ENCODE peak calls at places on chromosomes 6 and 20, in nine cellular contexts. One of them, this sample, is unnamed.

GRCh38 chr6:149064026-149065017 is 253.2 kb upstream of the TAB2 start:
- DNase-seq in cardiac muscle cell: no peak
- DNase-seq in HL-60: no peak
- DNase-seq in AG10803: peak; percentile 5
- DNase-seq in A549: no peak
- DNase-seq in AG04450: no peak
- DNase-seq in heart right ventricle: no peak
- DNase-seq in BE2C: no peak
- DNase-seq in uterus: no peak
- DNase-seq in this sample: no peak

GRCh38 chr6:54307412-54308036 is 717 bp upstream of the TINAG start:
- DNase-seq in HL-60: no peak
- DNase-seq in heart right ventricle: no peak
- DNase-seq in uterus: no peak
- DNase-seq in AG04450: no peak
- DNase-seq in cardiac muscle cell: no peak
- DNase-seq in A549: peak; percentile 10
- DNase-seq in BE2C: no peak
- DNase-seq in AG10803: no peak
- DNase-seq in this sample: no peak

GRCh38 chr6:157964139-157964538 is 17.5 kb upstream of the SYNJ2 start:
- DNase-seq in AG10803: no peak
- DNase-seq in cardiac muscle cell: no peak
- DNase-seq in HL-60: no peak
- DNase-seq in AG04450: no peak
- DNase-seq in uterus: no peak
- DNase-seq in A549: no peak
- DNase-seq in heart right ventricle: no peak
- DNase-seq in BE2C: no peak
- DNase-seq in this sample: no peak

GRCh38 chr6:130853555-130854183 is 26.5 kb downstream of the SMLR1 start:
- DNase-seq in uterus: no peak
- DNase-seq in HL-60: no peak
- DNase-seq in AG10803: peak; percentile 62
- DNase-seq in BE2C: no peak
- DNase-seq in cardiac muscle cell: no peak
- DNase-seq in AG04450: no peak
- DNase-seq in A549: no peak
- DNase-seq in heart right ventricle: no peak
- DNase-seq in this sample: no peak

GRCh38 chr6:125363360-125364121 is 61.8 kb upstream of the HDDC2 start:
- DNase-seq in AG10803: peak; percentile 3
- DNase-seq in uterus: peak; percentile 35
- DNase-seq in A549: no peak
- DNase-seq in BE2C: peak; percentile 65
- DNase-seq in cardiac muscle cell: peak; percentile 84
- DNase-seq in heart right ventricle: peak; percentile 86
- DNase-seq in AG04450: no peak
- DNase-seq in HL-60: no peak
- DNase-seq in this sample: no peak

GRCh38 chr20:51156796-51157119 is 133.9 kb upstream of the KCNG1 start:
- DNase-seq in heart right ventricle: no peak
- DNase-seq in uterus: no peak
- DNase-seq in A549: no peak
- DNase-seq in AG10803: peak; percentile 5
- DNase-seq in BE2C: no peak
- DNase-seq in HL-60: no peak
- DNase-seq in cardiac muscle cell: no peak
- DNase-seq in AG04450: no peak
- DNase-seq in this sample: no peak

GRCh38 chr6:27281569-27281968 is 30.5 kb downstream of the POM121L2 start:
- DNase-seq in AG04450: no peak
- DNase-seq in HL-60: no peak
- DNase-seq in AG10803: no peak
- DNase-seq in cardiac muscle cell: no peak
- DNase-seq in BE2C: no peak
- DNase-seq in heart right ventricle: no peak
- DNase-seq in A549: no peak
- DNase-seq in uterus: no peak
- DNase-seq in this sample: no peak

GRCh38 chr20:19995220-19995863 is 21.8 kb upstream of the NAA20 start:
- DNase-seq in BE2C: peak; percentile 28
- DNase-seq in AG10803: peak; percentile 71
- DNase-seq in uterus: peak; percentile 55
- DNase-seq in cardiac muscle cell: peak; percentile 76
- DNase-seq in AG04450: no peak
- DNase-seq in heart right ventricle: peak; percentile 47
- DNase-seq in HL-60: peak; percentile 41
- DNase-seq in A549: peak; percentile 55
- DNase-seq in this sample: peak; percentile 47

GRCh38 chr6:35562060-35562459 is 49.4 kb upstream of the TULP1 start:
- DNase-seq in uterus: no peak
- DNase-seq in AG04450: no peak
- DNase-seq in heart right ventricle: peak; percentile 15
- DNase-seq in HL-60: no peak
- DNase-seq in cardiac muscle cell: no peak
- DNase-seq in AG10803: no peak
- DNase-seq in BE2C: peak; percentile 53
- DNase-seq in A549: no peak
- DNase-seq in this sample: no peak

GRCh38 chr20:48750941-48751620 is 76.7 kb downstream of the PREX1 start:
- DNase-seq in HL-60: peak; percentile 93
- DNase-seq in uterus: peak; percentile 31
- DNase-seq in A549: no peak
- DNase-seq in heart right ventricle: peak; percentile 73
- DNase-seq in AG04450: no peak
- DNase-seq in AG10803: no peak
- DNase-seq in BE2C: no peak
- DNase-seq in cardiac muscle cell: peak; percentile 69
- DNase-seq in this sample: peak; percentile 73

GRCh38 chr6:125945378-125946141 is 11.0 kb upstream of the HINT3 start:
- DNase-seq in BE2C: no peak
- DNase-seq in HL-60: no peak
- DNase-seq in A549: no peak
- DNase-seq in heart right ventricle: no peak
- DNase-seq in AG10803: no peak
- DNase-seq in AG04450: no peak
- DNase-seq in cardiac muscle cell: peak; percentile 75
- DNase-seq in uterus: no peak
- DNase-seq in this sample: no peak

GRCh38 chr6:139521338-139521737 is 146.9 kb upstream of the CITED2 start:
- DNase-seq in BE2C: no peak
- DNase-seq in cardiac muscle cell: no peak
- DNase-seq in uterus: no peak
- DNase-seq in A549: no peak
- DNase-seq in AG04450: no peak
- DNase-seq in heart right ventricle: no peak
- DNase-seq in HL-60: no peak
- DNase-seq in AG10803: no peak
- DNase-seq in this sample: no peak

GRCh38 chr6:75204222-75204958 is 1.5 kb downstream of the COL12A1 start:
- DNase-seq in HL-60: peak; percentile 39
- DNase-seq in AG10803: peak; percentile 90
- DNase-seq in heart right ventricle: peak; percentile 86
- DNase-seq in BE2C: peak; percentile 65
- DNase-seq in AG04450: peak; percentile 88
- DNase-seq in uterus: peak; percentile 90
- DNase-seq in cardiac muscle cell: peak; percentile 97
- DNase-seq in A549: peak; percentile 67
- DNase-seq in this sample: peak; percentile 34

GRCh38 chr6:98498891-98499290 is 335.5 kb upstream of the POU3F2 start:
- DNase-seq in heart right ventricle: no peak
- DNase-seq in BE2C: no peak
- DNase-seq in A549: no peak
- DNase-seq in uterus: no peak
- DNase-seq in AG10803: no peak
- DNase-seq in cardiac muscle cell: no peak
- DNase-seq in AG04450: no peak
- DNase-seq in HL-60: no peak
- DNase-seq in this sample: no peak

GRCh38 chr6:91731939-91732338 is 1145.1 kb upstream of the MAP3K7 start:
- DNase-seq in uterus: no peak
- DNase-seq in AG04450: no peak
- DNase-seq in heart right ventricle: no peak
- DNase-seq in BE2C: no peak
- DNase-seq in cardiac muscle cell: no peak
- DNase-seq in HL-60: no peak
- DNase-seq in AG10803: no peak
- DNase-seq in A549: no peak
- DNase-seq in this sample: no peak
- H3K4me3 ChIP-seq in uterus: no peak overlapping the region
- H3K4me3 ChIP-seq in AG04450: no peak overlapping the region
- H3K4me3 ChIP-seq in heart right ventricle: no peak overlapping the region
- H3K4me3 ChIP-seq in BE2C: no peak overlapping the region
- H3K4me3 ChIP-seq in cardiac muscle cell: no peak overlapping the region
- H3K4me3 ChIP-seq in HL-60: no peak overlapping the region
- H3K4me3 ChIP-seq in AG10803: no peak overlapping the region
- H3K4me3 ChIP-seq in A549: no peak overlapping the region
- H3K4me3 ChIP-seq in this sample: no peak overlapping the region

DNA sequence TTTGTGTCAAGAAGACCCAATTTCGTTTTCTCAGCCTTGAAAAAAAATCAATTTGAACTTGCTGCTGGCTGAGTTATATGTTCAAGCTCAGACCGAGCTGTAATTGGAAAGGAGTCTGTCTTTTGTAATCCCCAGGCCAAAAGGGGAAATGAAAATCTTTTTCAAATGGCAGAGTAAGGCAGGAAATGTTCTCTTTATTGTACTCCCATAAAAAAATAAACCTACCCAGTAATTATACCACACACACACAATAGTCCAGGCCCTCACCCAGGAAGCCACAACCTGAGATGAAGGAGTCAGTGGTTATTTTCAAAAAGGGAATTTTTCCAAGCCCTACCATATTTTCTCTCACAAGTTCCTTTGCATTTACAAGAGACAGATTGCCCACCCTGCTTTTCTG is 45.3 kb downstream of the CLIC5 start:
- DNase-seq in A549: no peak
- DNase-seq in AG04450: no peak
- DNase-seq in heart right ventricle: no peak
- DNase-seq in cardiac muscle cell: no peak
- DNase-seq in BE2C: no peak
- DNase-seq in HL-60: no peak
- DNase-seq in uterus: no peak
- DNase-seq in AG10803: no peak
- DNase-seq in this sample: no peak
- H3K4me3 ChIP-seq in A549: no peak overlapping the region
- H3K4me3 ChIP-seq in AG04450: no peak overlapping the region
- H3K4me3 ChIP-seq in heart right ventricle: peak overlapping the region; percentile 10
- H3K4me3 ChIP-seq in cardiac muscle cell: no peak overlapping the region
- H3K4me3 ChIP-seq in BE2C: no peak overlapping the region
- H3K4me3 ChIP-seq in HL-60: no peak overlapping the region
- H3K4me3 ChIP-seq in uterus: no peak overlapping the region
- H3K4me3 ChIP-seq in AG10803: no peak overlapping the region
- H3K4me3 ChIP-seq in this sample: no peak overlapping the region

DNA sequence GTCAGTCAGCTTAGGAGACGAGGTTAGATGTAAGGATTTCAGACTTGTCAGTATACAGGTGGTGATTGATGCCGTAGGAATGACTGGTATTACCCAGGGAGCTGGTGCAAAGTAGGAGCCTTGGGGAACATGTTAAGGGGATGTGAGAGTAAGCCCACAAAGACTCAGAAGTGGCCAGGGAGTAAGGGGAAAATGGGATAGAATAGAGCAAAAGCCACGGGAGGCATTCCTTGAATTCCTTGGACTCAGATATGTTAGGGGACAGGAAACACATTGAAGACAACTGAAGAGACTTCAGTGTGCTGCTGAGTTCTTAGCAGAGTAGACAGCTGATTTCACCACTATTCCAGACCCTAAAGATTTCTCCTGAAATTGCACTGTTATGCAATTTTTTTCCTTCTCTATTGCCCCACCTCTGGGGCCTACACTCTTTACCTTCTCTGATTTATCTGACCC is 1.2 kb upstream of the ACAT2 start:
- DNase-seq in HL-60: no peak
- DNase-seq in AG04450: peak; percentile 30
- DNase-seq in BE2C: no peak
- DNase-seq in cardiac muscle cell: peak; percentile 85
- DNase-seq in heart right ventricle: no peak
- DNase-seq in AG10803: peak; percentile 86
- DNase-seq in A549: no peak
- DNase-seq in uterus: no peak
- DNase-seq in this sample: no peak
- H3K4me3 ChIP-seq in HL-60: peak overlapping the region; percentile 94
- H3K4me3 ChIP-seq in AG04450: no peak overlapping the region
- H3K4me3 ChIP-seq in BE2C: peak overlapping the region; percentile 90
- H3K4me3 ChIP-seq in cardiac muscle cell: peak overlapping the region; percentile 45
- H3K4me3 ChIP-seq in heart right ventricle: peak overlapping the region; percentile 100
- H3K4me3 ChIP-seq in AG10803: peak overlapping the region; percentile 67
- H3K4me3 ChIP-seq in A549: peak overlapping the region; percentile 68
- H3K4me3 ChIP-seq in uterus: no peak overlapping the region
- H3K4me3 ChIP-seq in this sample: no peak overlapping the region

DNA sequence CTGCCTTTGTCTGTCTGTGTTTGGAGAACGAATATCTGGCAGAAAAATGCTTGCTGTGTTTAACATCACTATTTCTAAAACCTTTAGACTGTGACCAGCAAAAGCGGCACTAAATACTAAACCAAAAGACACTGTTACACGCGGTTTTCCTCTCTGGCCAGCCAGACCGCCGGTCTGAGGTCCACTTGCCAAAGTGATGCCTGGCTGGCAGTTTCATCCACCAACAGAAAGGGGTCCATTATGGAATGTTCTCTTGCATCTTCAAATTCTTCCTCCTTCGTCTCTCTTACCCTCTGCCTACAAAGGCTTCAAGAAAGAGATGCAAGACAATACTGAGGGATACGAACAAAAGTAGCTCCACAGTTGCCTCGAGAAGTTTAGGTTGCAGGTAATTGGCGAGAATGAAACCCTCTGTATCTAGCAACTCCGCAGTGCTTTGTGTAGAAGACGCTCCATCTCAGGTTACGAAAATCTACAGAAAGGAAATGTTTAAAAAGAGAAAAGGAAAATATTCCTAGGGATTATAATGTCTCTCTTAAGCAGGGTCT is 176.6 kb downstream of the TRIM27 start:
- DNase-seq in heart right ventricle: no peak
- DNase-seq in uterus: no peak
- DNase-seq in AG04450: no peak
- DNase-seq in A549: no peak
- DNase-seq in BE2C: peak; percentile 19
- DNase-seq in cardiac muscle cell: no peak
- DNase-seq in HL-60: no peak
- DNase-seq in AG10803: no peak
- DNase-seq in this sample: no peak
- H3K4me3 ChIP-seq in heart right ventricle: no peak overlapping the region
- H3K4me3 ChIP-seq in uterus: no peak overlapping the region
- H3K4me3 ChIP-seq in AG04450: peak overlapping the region; percentile 5
- H3K4me3 ChIP-seq in A549: peak overlapping the region; percentile 52
- H3K4me3 ChIP-seq in BE2C: peak overlapping the region; percentile 75
- H3K4me3 ChIP-seq in cardiac muscle cell: peak overlapping the region; percentile 6
- H3K4me3 ChIP-seq in HL-60: no peak overlapping the region
- H3K4me3 ChIP-seq in AG10803: no peak overlapping the region
- H3K4me3 ChIP-seq in this sample: no peak overlapping the region

DNA sequence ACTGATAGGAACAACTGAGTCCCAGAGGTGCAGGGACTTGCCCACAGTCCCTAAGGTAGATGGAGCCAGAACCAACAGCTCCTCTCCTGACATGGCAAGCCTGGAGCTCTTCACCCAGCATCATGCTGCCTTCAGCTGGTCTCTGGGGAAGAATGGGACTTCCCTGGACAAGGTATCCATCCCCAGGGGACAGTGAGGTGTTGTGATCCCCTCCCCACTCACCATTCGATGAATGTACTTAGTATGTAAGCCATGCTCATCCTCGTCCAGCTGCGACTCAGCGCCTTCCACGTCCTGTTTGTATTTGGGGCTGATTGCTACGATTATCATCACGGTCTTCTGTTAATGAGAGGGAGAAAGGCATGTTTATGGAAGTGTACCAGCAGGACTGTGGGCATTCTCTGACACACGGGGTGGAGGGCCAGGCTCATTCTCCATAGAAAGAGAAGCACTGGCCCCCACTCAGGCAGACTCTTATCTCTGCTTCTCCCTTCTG is 39.4 kb downstream of the TRAF3IP2 start:
- DNase-seq in cardiac muscle cell: no peak
- DNase-seq in AG10803: no peak
- DNase-seq in HL-60: no peak
- DNase-seq in BE2C: no peak
- DNase-seq in AG04450: no peak
- DNase-seq in A549: no peak
- DNase-seq in heart right ventricle: no peak
- DNase-seq in uterus: no peak
- DNase-seq in this sample: no peak
- H3K4me3 ChIP-seq in cardiac muscle cell: no peak overlapping the region
- H3K4me3 ChIP-seq in AG10803: no peak overlapping the region
- H3K4me3 ChIP-seq in HL-60: no peak overlapping the region
- H3K4me3 ChIP-seq in BE2C: peak overlapping the region; percentile 56
- H3K4me3 ChIP-seq in AG04450: no peak overlapping the region
- H3K4me3 ChIP-seq in A549: no peak overlapping the region
- H3K4me3 ChIP-seq in heart right ventricle: no peak overlapping the region
- H3K4me3 ChIP-seq in uterus: no peak overlapping the region
- H3K4me3 ChIP-seq in this sample: no peak overlapping the region

This sample was measured in CD4-positive, alpha-beta memory T cell.